ENCODE peak calls at places on chromosomes 13 and 19, in six cellular contexts. E is OCI-LY7; W is thoracic aorta; I is left ventricle myocardium inferior; O is CD8-positive, alpha-beta T cell; S is breast epithelium. N is an unnamed sample.
A peak's percentile ranks its signal among the peaks of the same experiment; 100 is the strongest.

GRCh38 chr13:51943721-51944120 is 67.5 kb downstream of the ATP7B start:
- DNase-seq in E (no peak), W (no peak), I (no peak), O (no peak), S (no peak), N (no peak)

GRCh38 chr13:28401303-28402056 is 93.4 kb downstream of the FLT1 start:
- DNase-seq in E (no peak), W (no peak), I (no peak), O (no peak), S (no peak), N (no peak)

GRCh38 chr13:25966086-25966485 is 85.7 kb downstream of the SHISA2 start:
- DNase-seq in E (no peak), W (no peak), I (no peak), O (no peak), S (no peak), N (peak; percentile 25)

GRCh38 chr19:8609210-8610040 is 1.1 kb downstream of the ADAMTS10 start:
- DNase-seq in E (no peak), W (peak; percentile 51), I (peak; percentile 71), O (no peak), S (no peak), N (no peak)

GRCh38 chr19:42175952-42176648 is 41.4 kb downstream of the DEDD2 start:
- DNase-seq in E (no peak), W (no peak), I (no peak), O (no peak), S (no peak), N (no peak)

GRCh38 chr19:29574518-29574917 is 31.6 kb upstream of the POP4 start:
- DNase-seq in E (no peak), W (no peak), I (no peak), O (no peak), S (no peak), N (no peak)

GRCh38 chr13:25908390-25908789 is 143.4 kb downstream of the SHISA2 start:
- DNase-seq in E (no peak), W (no peak), I (no peak), O (no peak), S (no peak), N (no peak)

GRCh38 chr13:40190656-40191100 is 475.8 kb downstream of the FOXO1 start:
- DNase-seq in E (peak; percentile 91), W (no peak), I (no peak), O (peak; percentile 36), S (no peak), N (peak; percentile 10)

GRCh38 chr19:18091217-18091608 is 4.5 kb upstream of the IL12RB1 start:
- DNase-seq in E (peak; percentile 83), W (no peak), I (peak; percentile 52), O (peak; percentile 54), S (no peak), N (no peak)

GRCh38 chr13:33125821-33126570 is 109.8 kb downstream of the KL start:
- DNase-seq in E (no peak), W (peak; percentile 30), I (peak; percentile 61), O (no peak), S (no peak), N (peak; percentile 14)

GRCh38 chr13:44768233-44768632 is 192.1 kb upstream of the TSC22D1 start:
- DNase-seq in E (no peak), W (no peak), I (no peak), O (no peak), S (no peak), N (no peak)

GRCh38 chr19:44947041-44947581 is 1.3 kb downstream of the APOC2 start:
- DNase-seq in E (no peak), W (no peak), I (no peak), O (no peak), S (no peak), N (no peak)

GRCh38 chr19:34597596-34597995 is 79.4 kb downstream of the SCGB2B2 start:
- DNase-seq in E (no peak), W (no peak), I (no peak), O (no peak), S (no peak), N (no peak)

GRCh38 chr19:58570770-58571574 is 2.2 kb downstream of the MZF1 start:
- DNase-seq in E (no peak), W (no peak), I (peak; percentile 13), O (no peak), S (peak; percentile 47), N (no peak)

GRCh38 chr19:45578861-45579260 is 5.7 kb downstream of the OPA3 start:
- DNase-seq in E (no peak), W (no peak), I (no peak), O (no peak), S (no peak), N (no peak)

GRCh38 chr19:13841339-13842293 is 35.3 kb upstream of the NANOS3 start:
- DNase-seq in E (no peak), W (no peak), I (no peak), O (no peak), S (peak; percentile 84), N (no peak)

GRCh38 chr19:50434525-50434924 is 1.8 kb downstream of the MYBPC2 start:
- DNase-seq in E (peak; percentile 94), W (no peak), I (no peak), O (no peak), S (no peak), N (no peak)

GRCh38 chr19:57437931-57438330 is 2.8 kb downstream of the ZNF749 start:
- DNase-seq in E (no peak), W (no peak), I (no peak), O (no peak), S (no peak), N (no peak)

GRCh38 chr19:8373867-8374813 is 10.2 kb downstream of the ANGPTL4 start:
- DNase-seq in E (no peak), W (no peak), I (no peak), O (no peak), S (peak; percentile 84), N (no peak)

GRCh38 chr19:45076029-45076850 is at the start of gene ZNF296:
- DNase-seq in E (peak; percentile 92), W (no peak), I (peak; percentile 71), O (peak; percentile 44), S (peak; percentile 83), N (peak; percentile 93)

GRCh38 chr19:48329167-48329891 is 4.0 kb downstream of the EMP3 start:
- DNase-seq in E (peak; percentile 64), W (no peak), I (no peak), O (no peak), S (no peak), N (peak; percentile 60)

GRCh38 chr13:92172191-92172590 is 773.8 kb downstream of the GPC5 start:
- DNase-seq in E (no peak), W (no peak), I (no peak), O (no peak), S (no peak), N (no peak)

GRCh38 chr13:92173254-92173653 is 774.8 kb downstream of the GPC5 start:
- DNase-seq in E (no peak), W (no peak), I (no peak), O (no peak), S (no peak), N (no peak)

DNA sequence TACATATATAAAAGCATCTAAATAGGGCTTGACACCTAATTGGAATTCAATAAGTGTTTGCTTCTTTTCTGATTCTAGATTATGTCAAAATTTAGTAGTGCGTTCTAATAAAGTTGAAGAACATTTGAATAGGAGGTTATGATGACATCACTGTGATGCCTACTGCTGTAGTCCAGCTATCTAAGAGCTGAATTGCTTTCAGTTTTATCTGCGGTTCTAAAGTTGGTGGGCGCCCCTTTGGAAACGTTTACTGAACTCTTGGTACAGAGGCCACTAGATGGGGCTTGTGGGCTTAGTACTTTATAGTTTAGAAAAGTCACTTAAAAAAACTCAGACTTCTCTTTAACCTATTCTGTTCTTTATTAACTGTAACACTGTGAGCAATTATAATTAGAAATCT is 776.9 kb downstream of the GPC5 start:
- DNase-seq in E (peak; percentile 51), W (no peak), I (no peak), O (no peak), S (no peak), N (no peak)
- TF ChIP-seq CTCF in E (no peak), W (peak; percentile 16), I (peak; percentile 46), O (no peak), S (no peak), N (no peak)

GRCh38 chr13:57569981-57570380 is 61.6 kb upstream of the PCDH17 start:
- DNase-seq in E (no peak), W (no peak), I (no peak), O (no peak), S (no peak), N (no peak)
- TF ChIP-seq CTCF in E (no peak), W (no peak), I (no peak), O (no peak), S (no peak), N (no peak)

GRCh38 chr13:20193924-20194631 is 1.3 kb upstream of the GJB2 start:
- DNase-seq in E (no peak), W (no peak), I (no peak), O (no peak), S (no peak), N (no peak)
- TF ChIP-seq CTCF in E (no peak), W (no peak), I (no peak), O (no peak), S (no peak), N (no peak)

DNA sequence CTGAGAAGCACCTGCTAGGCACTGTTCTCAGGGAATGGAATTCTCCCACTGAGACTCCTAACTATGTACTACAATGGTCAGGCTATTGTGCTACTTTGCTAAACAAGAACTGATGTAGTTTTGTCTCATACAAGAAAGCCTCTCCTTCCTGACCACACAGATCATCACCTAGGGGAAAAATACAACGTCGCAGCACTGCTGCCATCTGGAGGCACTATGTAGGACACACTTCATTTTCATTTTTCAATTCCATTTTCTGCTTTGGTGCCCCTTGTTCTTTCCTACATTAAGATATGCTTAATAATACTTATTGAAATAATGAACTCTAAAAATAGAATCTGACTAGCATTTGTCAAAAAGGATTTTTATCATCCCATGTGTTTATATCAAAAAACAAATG is 21.1 kb downstream of the PROSER1 start:
- DNase-seq in E (peak; percentile 34), W (no peak), I (no peak), O (no peak), S (no peak), N (no peak)
- TF ChIP-seq CTCF in E (peak; percentile 78), W (no peak), I (peak; percentile 55), O (no peak), S (no peak), N (no peak)

GRCh38 chr13:31327157-31327556 is 127.4 kb downstream of the B3GLCT start:
- DNase-seq in E (no peak), W (no peak), I (no peak), O (no peak), S (no peak), N (no peak)

GRCh38 chr13:31322702-31323101 is 122.9 kb downstream of the B3GLCT start:
- DNase-seq in E (peak; percentile 11), W (no peak), I (no peak), O (no peak), S (no peak), N (no peak)

GRCh38 chr13:31331051-31331450 is 131.3 kb downstream of the B3GLCT start:
- DNase-seq in E (no peak), W (no peak), I (no peak), O (no peak), S (no peak), N (no peak)

GRCh38 chr13:31334547-31334946 is 134.8 kb downstream of the B3GLCT start:
- DNase-seq in E (no peak), W (no peak), I (no peak), O (no peak), S (no peak), N (no peak)

GRCh38 chr13:31328549-31329229 is 128.9 kb downstream of the B3GLCT start:
- DNase-seq in E (no peak), W (no peak), I (no peak), O (no peak), S (no peak), N (no peak)
- TF ChIP-seq CTCF in E (no peak), W (no peak), I (no peak), O (no peak), S (no peak), N (no peak)